ENCODE peak calls at places on chromosomes 5 and 9, in four cellular contexts. N, W, K and O are unnamed samples.

GRCh38 chr9:761155-761792 is 80.2 kb upstream of the DMRT1 start:
- DNase-seq in N (no peak), W (no peak), K (no peak), O (peak; percentile 79)

GRCh38 chr5:17260549-17260948 is 43.1 kb downstream of the BASP1 start:
- DNase-seq in N (no peak), W (no peak), K (no peak), O (no peak)

GRCh38 chr5:133147815-133148634 is 96.2 kb downstream of the HSPA4 start:
- DNase-seq in N (no peak), W (no peak), K (no peak), O (no peak)

GRCh38 chr9:80208662-80209061 is 636.9 kb downstream of the TLE4 start:
- DNase-seq in N (no peak), W (no peak), K (no peak), O (no peak)

GRCh38 chr5:115558388-115558956 is 13.9 kb upstream of the FEM1C start:
- DNase-seq in N (no peak), W (no peak), K (no peak), O (no peak)

GRCh38 chr5:30505014-30505886 is 688.2 kb upstream of the CDH6 start:
- DNase-seq in N (no peak), W (no peak), K (no peak), O (peak; percentile 76)

GRCh38 chr9:76562511-76562911 is 103.5 kb downstream of the GCNT1 start:
- DNase-seq in N (peak; percentile 44), W (no peak), K (no peak), O (peak; percentile 68)

GRCh38 chr5:5063533-5063953 is 76.6 kb upstream of the ADAMTS16 start:
- DNase-seq in N (no peak), W (no peak), K (no peak), O (no peak)

GRCh38 chr9:84153885-84154284 is 173.3 kb downstream of the RMI1 start:
- DNase-seq in N (no peak), W (no peak), K (no peak), O (peak; percentile 29)

GRCh38 chr5:173886157-173886556 is 2.0 kb upstream of the CPEB4 start:
- DNase-seq in N (no peak), W (no peak), K (no peak), O (no peak)

GRCh38 chr9:3809724-3810123 is 283.9 kb upstream of the RFX3 start:
- DNase-seq in N (no peak), W (no peak), K (no peak), O (peak; percentile 63)

GRCh38 chr9:99824378-99825157 is 2.9 kb downstream of the NR4A3 start:
- DNase-seq in N (peak; percentile 86), W (peak; percentile 73), K (peak; percentile 71), O (peak; percentile 18)

GRCh38 chr9:93962561-93963440 is 7.6 kb upstream of the BARX1 start:
- DNase-seq in N (peak; percentile 84), W (peak; percentile 85), K (peak; percentile 76), O (peak; percentile 82)

GRCh38 chr9:34374339-34374738 is 2.4 kb downstream of the MYORG start:
- DNase-seq in N (no peak), W (no peak), K (no peak), O (no peak)

GRCh38 chr9:34376596-34377401 is at the start of gene MYORG:
- DNase-seq in N (peak; percentile 99), W (peak; percentile 97), K (peak; percentile 86), O (peak; percentile 97)

GRCh38 chr9:34377402-34377741 is 674 bp upstream of the MYORG start:
- DNase-seq in N (no peak), W (no peak), K (no peak), O (no peak)

GRCh38 chr9:34374905-34375552 is 1.7 kb downstream of the MYORG start:
- DNase-seq in N (no peak), W (no peak), K (no peak), O (peak; percentile 33)

DNA sequence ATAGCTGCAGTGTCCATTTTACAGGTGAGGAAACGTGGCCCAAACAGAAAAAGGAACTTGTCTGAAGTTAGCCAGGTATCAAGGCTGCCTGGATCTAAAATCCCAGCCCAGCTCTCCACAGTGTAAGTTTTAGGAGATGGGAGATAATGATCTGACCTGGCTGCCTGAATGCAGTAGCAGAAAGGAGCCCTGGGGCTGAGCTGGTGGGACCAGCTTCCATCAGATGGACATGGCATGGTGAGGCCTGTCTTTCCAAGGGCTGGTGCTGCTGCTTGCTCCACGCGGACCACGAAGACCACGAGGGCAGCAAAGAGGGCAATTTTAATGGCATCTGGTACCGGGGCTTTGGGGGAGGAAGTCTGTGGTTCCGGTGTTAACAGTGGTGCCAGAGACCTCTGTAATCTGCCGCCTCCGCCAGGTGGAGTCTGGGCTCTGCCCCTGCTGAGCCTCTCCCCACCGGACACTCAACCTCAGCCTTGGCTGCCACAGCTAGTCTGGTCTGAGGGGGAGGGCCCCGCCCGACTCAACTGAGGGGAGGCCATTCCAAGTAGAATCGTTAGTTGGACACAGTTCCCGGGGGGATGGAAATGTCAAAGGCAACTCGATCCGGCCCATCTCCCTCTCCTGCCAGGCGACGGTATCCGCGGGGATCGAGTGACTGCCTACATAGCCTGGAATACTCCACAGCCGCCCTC is 650 bp downstream of the MYORG start:
- DNase-seq in N (peak; percentile 62), W (peak; percentile 65), K (peak; percentile 54), O (peak; percentile 46)
- TF ChIP-seq CTCF in N (no peak), W (peak; percentile 55), K (no peak), O (peak; percentile 27)

DNA sequence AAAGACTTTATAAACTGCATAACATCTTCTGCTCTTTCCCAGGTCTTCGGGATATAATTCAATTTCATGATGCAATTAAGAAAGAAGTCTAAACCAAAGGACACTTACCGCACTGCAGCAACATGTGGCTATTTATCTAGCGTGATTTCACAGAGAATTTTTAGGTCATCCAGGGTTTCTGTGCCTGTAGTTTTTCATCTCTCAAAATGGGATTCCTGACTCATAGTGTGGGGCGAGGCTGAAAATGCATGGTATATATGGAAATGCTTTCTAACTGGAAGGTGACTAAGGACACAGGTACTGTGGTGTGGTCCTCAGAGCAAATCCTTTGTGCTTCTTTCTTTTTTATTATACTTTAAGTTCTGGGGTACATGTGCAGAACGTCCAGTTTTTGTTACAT is 557.7 kb upstream of the KLF4 start:
- DNase-seq in N (no peak), W (no peak), K (no peak), O (peak; percentile 73)
- TF ChIP-seq CTCF in N (no peak), W (no peak), K (no peak), O (no peak)

GRCh38 chr9:128056887-128057723 is 10.0 kb downstream of the NAIF1 start:
- DNase-seq in N (no peak), W (no peak), K (no peak), O (no peak)
- TF ChIP-seq CTCF in N (no peak), W (no peak), K (no peak), O (no peak)

GRCh38 chr5:131164931-131165727 is at the start of gene HINT1:
- DNase-seq in N (peak; percentile 96), W (peak; percentile 93), K (peak; percentile 95), O (peak; percentile 93)
- TF ChIP-seq CTCF in N (peak; percentile 33), W (peak; percentile 42), K (no peak), O (no peak)

DNA sequence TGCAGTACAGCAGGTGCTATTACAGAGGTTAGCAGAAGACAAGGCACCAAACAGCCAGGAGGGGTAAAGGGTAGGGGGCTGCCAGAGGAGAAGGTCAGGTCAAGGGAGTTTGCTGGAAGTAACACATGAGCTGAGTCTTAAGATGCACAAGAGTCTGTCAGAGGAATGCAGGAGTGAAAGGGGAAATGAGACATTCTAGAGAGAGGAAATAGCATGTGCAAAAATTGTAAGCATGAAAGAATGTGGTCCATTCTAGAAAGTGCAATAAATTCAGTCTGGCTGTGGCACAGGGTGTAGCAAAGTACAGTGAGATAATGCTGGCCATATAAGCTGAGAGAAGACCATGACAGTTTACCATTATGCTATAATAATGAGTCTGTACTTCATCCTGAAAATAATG is 6.6 kb downstream of the GOLGA1 start:
- DNase-seq in N (no peak), W (no peak), K (no peak), O (no peak)
- TF ChIP-seq CTCF in N (no peak), W (no peak), K (no peak), O (no peak)

DNA sequence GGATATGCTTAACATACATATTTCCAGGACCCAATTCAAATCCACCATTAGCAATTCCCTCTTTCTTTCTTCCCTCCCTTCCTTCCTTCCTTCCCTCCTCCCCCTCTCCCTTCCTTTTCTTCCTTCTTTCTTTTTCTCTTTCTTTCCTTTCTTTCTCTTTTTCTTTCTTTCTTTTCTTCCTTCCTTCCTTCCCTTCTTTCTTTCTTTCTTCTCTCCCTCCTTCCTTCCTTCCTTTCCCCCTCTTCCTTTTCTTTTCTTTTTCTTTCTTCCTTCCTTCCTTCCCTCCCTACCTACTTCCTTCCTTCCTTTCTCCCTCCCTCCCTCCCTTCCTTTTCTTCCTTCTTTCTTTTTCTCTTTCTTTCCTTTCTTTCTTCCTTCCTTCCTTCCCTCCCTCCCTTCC is 332.0 kb downstream of the TMEM161B start:
- DNase-seq in N (no peak), W (no peak), K (no peak), O (no peak)
- TF ChIP-seq CTCF in N (no peak), W (no peak), K (no peak), O (no peak)

GRCh38 chr5:147690595-147690994 is 91.9 kb downstream of the JAKMIP2 start:
- DNase-seq in N (no peak), W (no peak), K (no peak), O (peak; percentile 53)
- TF ChIP-seq CTCF in N (no peak), W (no peak), K (no peak), O (peak; percentile 33)

DNA sequence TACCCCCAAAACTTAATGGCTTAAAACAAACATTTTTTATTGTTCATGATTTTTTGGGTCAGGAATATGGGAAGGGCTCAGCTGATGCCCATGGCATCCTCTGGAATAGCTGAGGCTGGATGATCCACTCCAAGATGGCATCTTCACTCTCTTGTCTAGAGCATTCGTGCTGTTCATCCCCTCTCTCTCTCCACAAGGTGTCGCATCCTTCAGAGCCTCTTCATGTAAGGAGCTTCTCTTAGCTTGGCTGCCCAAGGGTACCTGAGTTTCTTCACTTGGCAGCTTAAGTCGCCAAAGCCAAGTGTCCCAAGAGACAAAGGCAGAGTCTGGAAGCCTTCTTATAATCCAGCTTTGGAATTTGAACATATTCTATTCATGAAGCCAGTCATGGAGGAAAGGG is 294.7 kb downstream of the CHSY3 start:
- DNase-seq in N (peak; percentile 16), W (no peak), K (no peak), O (peak; percentile 68)
- TF ChIP-seq CTCF in N (peak; percentile 26), W (no peak), K (no peak), O (peak; percentile 64)